ENCODE peak calls at places on chromosome 11, in five cellular contexts. I is stimulated activated naive CD8-positive, alpha-beta T cell treated with anti-CD3 and anti-CD28 coated beads, Interleukin-15, Interleukin-2, amounts not matched to agents 100 U/mL and 50 U/mL, for 24 hours; Z is activated T-helper 1 cell treated with anti-CD3 and anti-CD28 coated beads, Interleukin-12 subunit alpha, Interleukin-12 subunit beta, Interleukin-2, Interleukin-4 antibody, amounts not matched to agents 30 ng/mL and 10 ng/mL and 1 ng/mL, durations not matched to agents 14 hours and 24 hours and 36 hours; X is T-helper 1 cell; T is AML-193. E is an unnamed sample.
A peak's percentile ranks its signal among the peaks of the same experiment; 100 is the strongest.

GRCh38 chr11:68016904-68017817 is 7.0 kb downstream of the ALDH3B1 start:
- DNase-seq in I (no peak), Z (no peak), X (no peak), T (no peak), E (no peak)

GRCh38 chr11:127627629-127628462 is 627.3 kb upstream of the KIRREL3 start:
- DNase-seq in I (no peak), Z (no peak), X (no peak), T (no peak), E (no peak)

GRCh38 chr11:94526645-94527438 is 14.6 kb downstream of the C11orf97 start:
- DNase-seq in I (no peak), Z (no peak), X (no peak), T (peak; percentile 57), E (no peak)

GRCh38 chr11:75785187-75785586 is 16.6 kb downstream of the DGAT2 start:
- DNase-seq in I (no peak), Z (no peak), X (no peak), T (no peak), E (no peak)

GRCh38 chr11:35146074-35146521 is 7.1 kb downstream of the CD44 start:
- DNase-seq in I (peak; percentile 77), Z (peak; percentile 63), X (no peak), T (no peak), E (no peak)

GRCh38 chr11:119891392-119891791 is 162.4 kb upstream of the NECTIN1 start:
- DNase-seq in I (no peak), Z (no peak), X (no peak), T (no peak), E (no peak)

GRCh38 chr11:57095896-57096295 is 85.9 kb upstream of the LRRC55 start:
- DNase-seq in I (no peak), Z (no peak), X (no peak), T (no peak), E (no peak)

GRCh38 chr11:129538323-129538722 is 162.7 kb downstream of the BARX2 start:
- DNase-seq in I (no peak), Z (no peak), X (no peak), T (no peak), E (no peak)

GRCh38 chr11:17822021-17822781 is 87.6 kb downstream of the KCNC1 start:
- DNase-seq in I (no peak), Z (no peak), X (no peak), T (no peak), E (peak; percentile 23)

GRCh38 chr11:104370478-104370877 is 206.5 kb upstream of the PDGFD start:
- DNase-seq in I (no peak), Z (no peak), X (no peak), T (no peak), E (no peak)

GRCh38 chr11:15446929-15447328 is 332.2 kb downstream of the INSC start:
- DNase-seq in I (no peak), Z (no peak), X (no peak), T (no peak), E (no peak)

GRCh38 chr11:17351510-17352176 is at the start of gene NCR3LG1:
- DNase-seq in I (peak; percentile 69), Z (peak; percentile 38), X (peak; percentile 61), T (no peak), E (peak; percentile 69)

GRCh38 chr11:32420937-32421532 is 14.3 kb downstream of the WT1 start:
- DNase-seq in I (no peak), Z (peak; percentile 28), X (no peak), T (peak; percentile 81), E (no peak)

GRCh38 chr11:63906585-63906984 is 10.4 kb downstream of the RCOR2 start:
- DNase-seq in I (peak; percentile 65), Z (peak; percentile 20), X (peak; percentile 47), T (no peak), E (no peak)

GRCh38 chr11:33926954-33927552 is 35.2 kb upstream of the LMO2 start:
- DNase-seq in I (no peak), Z (no peak), X (no peak), T (no peak), E (no peak)

GRCh38 chr11:78922886-78923625 is 348.4 kb upstream of the NARS2 start:
- DNase-seq in I (no peak), Z (no peak), X (no peak), T (no peak), E (no peak)

E was measured in mucosa of gallbladder.